ENCODE peak calls at places on chromosomes 3 and 15, in six cellular contexts. L is fibroblast of lung, H is astrocyte, R is HepG2, T is neural progenitor cell, V is keratinocyte. C is an unnamed sample.

GRCh38 chr15:100314809-100315400 is 26.9 kb downstream of the ADAMTS17 start:
- DNase-seq in L (no peak), H (no peak), R (no peak), T (no peak), V (no peak), C (no peak)

GRCh38 chr3:63976862-63977180 is 46.5 kb downstream of the PSMD6 start:
- DNase-seq in L (no peak), H (no peak), R (no peak), T (no peak), V (no peak), C (no peak)

GRCh38 chr3:184874709-184875644 is 63.0 kb downstream of the VPS8 start:
- DNase-seq in L (peak), H (peak), R (peak), T (peak), V (no peak), C (peak)

GRCh38 chr15:88312941-88313579 is 56.5 kb upstream of the NTRK3 start:
- DNase-seq in L (peak), H (no peak), R (no peak), T (no peak), V (no peak), C (no peak)

GRCh38 chr3:155970406-155970805 is 100.0 kb downstream of the GMPS start:
- DNase-seq in L (no peak), H (no peak), R (no peak), T (no peak), V (no peak), C (no peak)

GRCh38 chr3:71103430-71103881 is 480.1 kb downstream of the FOXP1 start:
- DNase-seq in L (peak), H (peak), R (peak), T (no peak), V (no peak), C (no peak)

GRCh38 chr15:51126842-51127241 is 32.1 kb upstream of the TNFAIP8L3 start:
- DNase-seq in L (no peak), H (no peak), R (no peak), T (no peak), V (no peak), C (no peak)

GRCh38 chr3:146271180-146271579 is 20.3 kb upstream of the PLSCR4 start:
- DNase-seq in L (no peak), H (no peak), R (no peak), T (no peak), V (no peak), C (no peak)

GRCh38 chr15:39360417-39360816 is 220.5 kb upstream of the THBS1 start:
- DNase-seq in L (peak), H (no peak), R (peak), T (no peak), V (no peak), C (no peak)

GRCh38 chr3:181716916-181717315 is 5.2 kb downstream of the SOX2 start:
- DNase-seq in L (peak), H (peak), R (no peak), T (no peak), V (no peak), C (peak)

GRCh38 chr15:60272623-60273022 is 125.2 kb downstream of the ANXA2 start:
- DNase-seq in L (no peak), H (no peak), R (no peak), T (no peak), V (no peak), C (no peak)

DNA sequence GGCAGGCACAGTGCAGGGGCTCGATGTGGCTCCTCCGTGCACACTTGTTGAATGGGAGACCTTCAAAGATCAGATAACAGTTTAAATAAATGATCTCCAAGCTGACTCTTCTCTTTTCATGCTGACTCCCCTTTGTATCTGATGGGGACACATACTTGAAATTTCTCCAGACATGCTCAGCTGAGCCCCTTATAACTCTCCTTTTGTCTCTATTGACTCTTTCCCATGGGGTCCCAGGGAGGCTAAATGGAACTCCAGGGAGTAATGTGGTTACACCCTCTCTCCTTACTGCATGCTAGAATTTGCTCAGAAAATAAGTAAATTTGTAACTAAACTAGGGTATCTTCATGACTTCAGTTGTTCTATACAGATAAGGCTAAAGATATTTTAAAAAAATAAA is 48.2 kb upstream of the TM4SF4 start:
- DNase-seq in L (no peak), H (no peak), R (no peak), T (peak), V (no peak), C (no peak)
- TF ChIP-seq CTCF in L (no peak), H (no peak), R (no peak), T (no peak), V (no peak), C (no peak)

GRCh38 chr3:47851888-47852603 is 49.1 kb downstream of the DHX30 start:
- DNase-seq in L (no peak), H (no peak), R (no peak), T (no peak), V (no peak), C (no peak)
- TF ChIP-seq EZH2 in L (no peak), H (no peak), R (no peak), T (no peak), V (no peak), C (no peak)

GRCh38 chr3:149955449-149955848 is 15.2 kb downstream of the PFN2 start:
- DNase-seq in L (no peak), H (no peak), R (no peak), T (no peak), V (no peak), C (no peak)
- TF ChIP-seq CTCF in L (no peak), H (no peak), R (no peak), T (no peak), V (no peak), C (no peak)

DNA sequence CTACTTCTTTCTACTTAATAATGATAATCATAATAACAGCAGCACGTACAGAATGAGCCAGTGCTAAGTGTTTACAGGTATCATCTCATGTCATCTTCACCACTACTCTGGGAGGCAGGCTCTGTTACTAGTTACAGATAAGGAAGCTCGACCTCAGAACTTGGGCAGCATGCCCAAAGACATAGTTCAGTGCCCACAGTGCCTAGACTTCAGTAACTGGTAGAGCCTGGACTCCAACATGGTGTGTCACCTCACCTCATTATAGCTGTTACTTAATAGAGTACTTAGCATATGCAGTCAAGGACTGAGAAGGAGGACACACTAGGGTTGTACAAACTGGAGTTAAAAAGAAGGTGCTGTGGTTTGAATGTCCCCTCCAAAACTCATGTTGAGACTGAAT is 7.6 kb downstream of the GADL1 start:
- DNase-seq in L (no peak), H (no peak), R (no peak), T (no peak), V (no peak), C (no peak)
- TF ChIP-seq EZH2 in L (no peak), H (no peak), R (no peak), T (no peak), V (no peak), C (no peak)

GRCh38 chr3:168088106-168088722 is 7.5 kb downstream of the GOLIM4 start:
- DNase-seq in L (no peak), H (no peak), R (peak), T (peak), V (no peak), C (peak)
- TF ChIP-seq CTCF in L (no peak), H (peak), R (peak), T (peak), V (peak), C (peak)

DNA sequence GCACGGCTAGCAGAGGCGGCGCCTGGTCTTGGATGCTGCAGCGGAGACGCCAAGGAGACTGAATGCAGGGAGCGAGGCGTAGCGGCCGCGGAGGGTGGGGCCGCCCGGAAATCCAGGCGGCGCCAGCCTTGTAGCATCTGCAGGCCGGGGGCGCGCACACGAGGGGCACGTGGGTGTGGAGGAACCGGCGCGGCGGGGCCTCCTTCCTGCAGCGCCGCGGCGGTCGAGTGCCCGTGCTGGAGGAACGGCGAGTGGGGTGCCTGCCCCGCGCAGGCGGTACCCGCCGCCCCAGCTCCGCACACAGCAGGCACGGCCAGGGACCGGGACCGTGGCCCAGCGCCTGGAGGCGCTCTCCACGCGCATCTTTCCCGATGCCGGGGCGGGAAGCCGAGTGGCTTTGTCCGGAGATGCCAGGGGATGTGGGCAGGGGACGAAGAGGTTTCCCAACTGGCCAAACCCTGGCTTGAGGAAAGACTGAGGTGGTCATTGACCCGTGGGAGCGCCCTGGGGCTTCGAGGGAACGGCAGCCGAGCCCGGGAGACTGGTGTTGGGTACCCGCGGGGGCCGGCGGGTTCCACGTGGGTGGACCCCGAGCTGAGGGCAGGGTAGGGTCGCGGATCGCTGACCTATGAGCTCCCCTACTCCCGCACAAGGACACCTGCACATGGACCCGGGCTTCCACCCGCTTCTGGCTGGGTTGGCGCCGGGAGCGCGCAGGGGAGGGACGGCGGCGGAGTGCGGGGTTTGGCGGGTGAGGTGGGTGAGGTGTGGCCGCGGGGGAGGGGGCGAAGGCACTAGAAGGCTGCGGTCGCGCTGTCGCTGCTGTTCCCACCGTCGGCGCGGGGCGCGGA is 246.4 kb upstream of the TOPAZ1 start:
- DNase-seq in L (peak), H (no peak), R (no peak), T (peak), V (no peak), C (peak)
- TF ChIP-seq EZH2 in L (no peak), H (peak), R (no peak), T (peak), V (peak), C (no peak)

DNA sequence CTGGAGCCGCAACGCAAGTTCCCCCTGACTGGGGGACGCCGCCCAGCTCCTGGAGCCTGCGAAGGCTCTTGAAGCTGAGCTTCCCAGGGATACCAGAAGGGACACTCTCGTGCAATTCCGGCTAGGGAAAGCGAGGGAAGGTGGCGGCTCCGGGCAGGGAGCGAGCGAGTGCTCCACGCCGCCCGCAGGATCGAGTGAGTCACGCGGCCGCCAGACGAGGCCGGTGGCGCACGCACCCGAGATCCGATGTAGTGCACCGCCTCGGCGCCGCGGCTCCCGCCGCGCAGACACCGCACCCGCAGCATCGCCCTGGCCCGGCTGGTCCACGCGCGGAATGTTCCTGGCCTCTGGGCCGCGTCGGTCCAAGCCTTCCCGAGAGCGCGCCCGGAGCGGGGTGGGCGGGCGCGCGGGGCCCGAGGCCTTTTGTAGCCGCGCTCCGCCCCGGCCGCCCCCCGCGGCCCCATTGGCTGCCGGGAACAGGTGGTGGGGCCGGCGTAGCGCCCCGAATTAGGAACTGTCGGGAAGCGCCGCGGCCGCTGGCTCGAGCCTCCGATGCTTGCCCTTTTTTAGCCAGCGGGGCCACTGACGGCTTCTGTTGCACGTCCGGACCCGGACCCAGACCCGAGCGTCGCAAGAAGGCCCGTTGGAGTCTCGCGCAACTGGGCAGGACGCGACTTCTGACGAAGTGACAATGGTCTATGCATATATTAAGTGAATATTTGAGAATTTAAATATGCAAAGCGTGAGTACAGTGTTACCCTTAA is at the start of gene GATM:
- DNase-seq in L (peak), H (peak), R (no peak), T (peak), V (no peak), C (peak)
- TF ChIP-seq CTCF in L (peak), H (peak), R (no peak), T (peak), V (peak), C (peak)